ENCODE peak calls at places on chromosomes 7 and 10, in ten cellular contexts. One of them, this sample, is unnamed.

GRCh38 chr10:86603256-86603655 is 51.1 kb upstream of the OPN4 start:
- DNase-seq in A549: no peak
- DNase-seq in uterus: no peak
- DNase-seq in stomach: no peak
- DNase-seq in pancreas: no peak
- DNase-seq in neural crest cell: no peak
- DNase-seq in fibroblast of mammary gland: no peak
- DNase-seq in GM13976: no peak
- DNase-seq in BJ: no peak
- DNase-seq in GM06990: no peak
- DNase-seq in this sample: no peak

GRCh38 chr10:86630079-86630478 is 24.3 kb upstream of the OPN4 start:
- DNase-seq in uterus: no peak
- DNase-seq in fibroblast of mammary gland: no peak
- DNase-seq in stomach: no peak
- DNase-seq in BJ: no peak
- DNase-seq in neural crest cell: no peak
- DNase-seq in GM13976: no peak
- DNase-seq in A549: no peak
- DNase-seq in GM06990: no peak
- DNase-seq in pancreas: no peak
- DNase-seq in this sample: no peak

GRCh38 chr10:14527134-14527780 is 196.5 kb upstream of the FRMD4A start:
- DNase-seq in BJ: no peak
- DNase-seq in A549: no peak
- DNase-seq in fibroblast of mammary gland: no peak
- DNase-seq in GM13976: no peak
- DNase-seq in neural crest cell: no peak
- DNase-seq in stomach: no peak
- DNase-seq in GM06990: no peak
- DNase-seq in pancreas: no peak
- DNase-seq in uterus: no peak
- DNase-seq in this sample: no peak

GRCh38 chr10:46328853-46329689 is 42.3 kb downstream of the ANTXRL start:
- DNase-seq in pancreas: no peak
- DNase-seq in neural crest cell: no peak
- DNase-seq in GM06990: no peak
- DNase-seq in GM13976: no peak
- DNase-seq in BJ: no peak
- DNase-seq in stomach: no peak
- DNase-seq in uterus: no peak
- DNase-seq in fibroblast of mammary gland: no peak
- DNase-seq in A549: no peak
- DNase-seq in this sample: no peak

GRCh38 chr10:102675887-102676616 is 31.8 kb downstream of the TRIM8 start:
- DNase-seq in BJ: peak
- DNase-seq in pancreas: no peak
- DNase-seq in A549: no peak
- DNase-seq in GM06990: peak
- DNase-seq in uterus: peak
- DNase-seq in GM13976: peak
- DNase-seq in stomach: no peak
- DNase-seq in neural crest cell: no peak
- DNase-seq in fibroblast of mammary gland: peak
- DNase-seq in this sample: no peak

GRCh38 chr10:48551796-48552591 is 52.9 kb downstream of the ARHGAP22 start:
- DNase-seq in A549: peak
- DNase-seq in uterus: no peak
- DNase-seq in GM06990: no peak
- DNase-seq in BJ: no peak
- DNase-seq in stomach: no peak
- DNase-seq in neural crest cell: peak
- DNase-seq in fibroblast of mammary gland: peak
- DNase-seq in GM13976: peak
- DNase-seq in pancreas: no peak
- DNase-seq in this sample: peak

GRCh38 chr7:138913783-138914182 is 67.4 kb downstream of the KIAA1549 start:
- DNase-seq in BJ: no peak
- DNase-seq in fibroblast of mammary gland: no peak
- DNase-seq in GM13976: no peak
- DNase-seq in GM06990: no peak
- DNase-seq in pancreas: no peak
- DNase-seq in A549: no peak
- DNase-seq in uterus: no peak
- DNase-seq in stomach: no peak
- DNase-seq in neural crest cell: no peak
- DNase-seq in this sample: no peak

GRCh38 chr7:14836571-14837189 is 65.9 kb downstream of the DGKB start:
- DNase-seq in neural crest cell: no peak
- DNase-seq in fibroblast of mammary gland: peak
- DNase-seq in stomach: no peak
- DNase-seq in uterus: peak
- DNase-seq in GM13976: no peak
- DNase-seq in GM06990: no peak
- DNase-seq in pancreas: peak
- DNase-seq in A549: no peak
- DNase-seq in BJ: peak
- DNase-seq in this sample: peak

GRCh38 chr7:4103352-4104091 is 578.6 kb upstream of the FOXK1 start:
- DNase-seq in GM06990: no peak
- DNase-seq in A549: peak
- DNase-seq in stomach: no peak
- DNase-seq in GM13976: no peak
- DNase-seq in uterus: no peak
- DNase-seq in fibroblast of mammary gland: no peak
- DNase-seq in pancreas: no peak
- DNase-seq in neural crest cell: no peak
- DNase-seq in BJ: no peak
- DNase-seq in this sample: no peak

GRCh38 chr7:155374276-155375252 is 76.9 kb downstream of the INSIG1 start:
- DNase-seq in neural crest cell: no peak
- DNase-seq in GM06990: no peak
- DNase-seq in pancreas: no peak
- DNase-seq in stomach: no peak
- DNase-seq in BJ: no peak
- DNase-seq in uterus: no peak
- DNase-seq in A549: no peak
- DNase-seq in GM13976: no peak
- DNase-seq in fibroblast of mammary gland: no peak
- DNase-seq in this sample: no peak

GRCh38 chr10:73768881-73769280 is 13.0 kb upstream of the CHCHD1 start:
- DNase-seq in BJ: no peak
- DNase-seq in GM13976: peak
- DNase-seq in fibroblast of mammary gland: no peak
- DNase-seq in pancreas: no peak
- DNase-seq in neural crest cell: no peak
- DNase-seq in stomach: no peak
- DNase-seq in uterus: no peak
- DNase-seq in GM06990: no peak
- DNase-seq in A549: no peak
- DNase-seq in this sample: no peak

GRCh38 chr10:75678527-75678926 is 247.1 kb downstream of the LRMDA start:
- DNase-seq in BJ: no peak
- DNase-seq in fibroblast of mammary gland: no peak
- DNase-seq in A549: no peak
- DNase-seq in neural crest cell: no peak
- DNase-seq in stomach: no peak
- DNase-seq in uterus: no peak
- DNase-seq in GM06990: no peak
- DNase-seq in pancreas: no peak
- DNase-seq in GM13976: no peak
- DNase-seq in this sample: no peak

GRCh38 chr7:89731751-89732150 is 422.5 kb upstream of the STEAP1 start:
- DNase-seq in GM06990: no peak
- DNase-seq in pancreas: no peak
- DNase-seq in BJ: no peak
- DNase-seq in fibroblast of mammary gland: no peak
- DNase-seq in GM13976: no peak
- DNase-seq in stomach: no peak
- DNase-seq in uterus: no peak
- DNase-seq in A549: no peak
- DNase-seq in neural crest cell: no peak
- DNase-seq in this sample: no peak

GRCh38 chr7:33511735-33512134 is 382.4 kb downstream of the BBS9 start:
- DNase-seq in GM13976: no peak
- DNase-seq in BJ: no peak
- DNase-seq in neural crest cell: no peak
- DNase-seq in uterus: no peak
- DNase-seq in fibroblast of mammary gland: no peak
- DNase-seq in GM06990: no peak
- DNase-seq in pancreas: no peak
- DNase-seq in A549: no peak
- DNase-seq in stomach: no peak
- DNase-seq in this sample: no peak

GRCh38 chr7:123712619-123713018 is 36.2 kb downstream of the WASL start:
- DNase-seq in stomach: no peak
- DNase-seq in fibroblast of mammary gland: peak
- DNase-seq in GM13976: no peak
- DNase-seq in GM06990: no peak
- DNase-seq in A549: no peak
- DNase-seq in neural crest cell: no peak
- DNase-seq in pancreas: no peak
- DNase-seq in uterus: no peak
- DNase-seq in BJ: peak
- DNase-seq in this sample: no peak

GRCh38 chr7:16412535-16413247 is 8.6 kb downstream of the CRPPA start:
- DNase-seq in GM06990: no peak
- DNase-seq in pancreas: no peak
- DNase-seq in neural crest cell: no peak
- DNase-seq in A549: no peak
- DNase-seq in uterus: no peak
- DNase-seq in BJ: no peak
- DNase-seq in stomach: no peak
- DNase-seq in GM13976: no peak
- DNase-seq in fibroblast of mammary gland: no peak
- DNase-seq in this sample: no peak

GRCh38 chr7:129262333-129262732 is 37.5 kb downstream of the AHCYL2 start:
- DNase-seq in GM13976: no peak
- DNase-seq in fibroblast of mammary gland: no peak
- DNase-seq in A549: no peak
- DNase-seq in stomach: no peak
- DNase-seq in uterus: no peak
- DNase-seq in GM06990: no peak
- DNase-seq in pancreas: no peak
- DNase-seq in BJ: no peak
- DNase-seq in neural crest cell: no peak
- DNase-seq in this sample: no peak

DNA sequence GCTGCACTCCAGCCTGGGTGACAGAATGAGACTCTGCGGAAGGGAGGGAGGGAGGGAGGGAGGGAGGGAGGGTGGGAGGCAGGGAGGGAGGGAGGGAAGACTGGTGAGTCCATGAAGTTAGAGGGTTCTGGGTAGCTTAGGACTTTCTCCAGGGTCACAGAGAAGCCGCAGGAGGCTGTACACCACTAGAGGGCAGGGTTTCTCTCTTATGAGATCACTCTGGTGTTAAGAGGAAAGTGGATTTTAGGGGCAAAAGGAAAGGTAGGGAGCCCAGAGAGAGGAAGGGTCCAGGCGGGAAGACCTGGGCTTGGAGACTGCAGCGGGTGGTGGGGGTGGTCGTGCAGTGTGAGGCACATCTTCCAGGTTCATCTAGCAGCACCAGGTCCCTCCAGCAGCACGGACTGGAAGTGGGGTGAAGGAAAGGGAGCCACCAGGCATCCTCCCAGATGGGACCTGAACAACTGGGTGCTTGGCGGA is 48.7 kb upstream of the SLC29A3 start:
- DNase-seq in A549: peak
- DNase-seq in uterus: peak
- DNase-seq in fibroblast of mammary gland: peak
- DNase-seq in BJ: no peak
- DNase-seq in pancreas: no peak
- DNase-seq in stomach: peak
- DNase-seq in GM13976: peak
- DNase-seq in GM06990: no peak
- DNase-seq in neural crest cell: peak
- DNase-seq in this sample: peak
- TF ChIP-seq CTCF in A549: peak
- TF ChIP-seq CTCF in uterus: peak
- TF ChIP-seq CTCF in fibroblast of mammary gland: peak
- TF ChIP-seq CTCF in BJ: peak
- TF ChIP-seq CTCF in pancreas: peak
- TF ChIP-seq CTCF in stomach: peak
- TF ChIP-seq CTCF in GM13976: peak
- TF ChIP-seq CTCF in GM06990: peak
- TF ChIP-seq CTCF in neural crest cell: peak
- TF ChIP-seq CTCF in this sample: peak

GRCh38 chr7:101315336-101315735 is 6.3 kb downstream of the IFT22 start:
- DNase-seq in uterus: no peak
- DNase-seq in GM13976: peak
- DNase-seq in neural crest cell: peak
- DNase-seq in stomach: peak
- DNase-seq in A549: peak
- DNase-seq in GM06990: no peak
- DNase-seq in fibroblast of mammary gland: peak
- DNase-seq in BJ: no peak
- DNase-seq in pancreas: no peak
- DNase-seq in this sample: peak
- TF ChIP-seq CTCF in uterus: peak
- TF ChIP-seq CTCF in GM13976: peak
- TF ChIP-seq CTCF in neural crest cell: peak
- TF ChIP-seq CTCF in stomach: peak
- TF ChIP-seq CTCF in A549: peak
- TF ChIP-seq CTCF in GM06990: peak
- TF ChIP-seq CTCF in fibroblast of mammary gland: peak
- TF ChIP-seq CTCF in BJ: peak
- TF ChIP-seq CTCF in pancreas: peak
- TF ChIP-seq CTCF in this sample: peak

GRCh38 chr7:36082910-36083309 is 70.1 kb upstream of the EEPD1 start:
- DNase-seq in neural crest cell: no peak
- DNase-seq in uterus: no peak
- DNase-seq in BJ: no peak
- DNase-seq in pancreas: no peak
- DNase-seq in A549: no peak
- DNase-seq in GM13976: no peak
- DNase-seq in fibroblast of mammary gland: no peak
- DNase-seq in stomach: no peak
- DNase-seq in GM06990: no peak
- DNase-seq in this sample: no peak
- TF ChIP-seq CTCF in neural crest cell: no peak
- TF ChIP-seq CTCF in uterus: no peak
- TF ChIP-seq CTCF in BJ: peak
- TF ChIP-seq CTCF in pancreas: no peak
- TF ChIP-seq CTCF in A549: no peak
- TF ChIP-seq CTCF in GM13976: no peak
- TF ChIP-seq CTCF in fibroblast of mammary gland: no peak
- TF ChIP-seq CTCF in stomach: no peak
- TF ChIP-seq CTCF in GM06990: no peak
- TF ChIP-seq CTCF in this sample: no peak

DNA sequence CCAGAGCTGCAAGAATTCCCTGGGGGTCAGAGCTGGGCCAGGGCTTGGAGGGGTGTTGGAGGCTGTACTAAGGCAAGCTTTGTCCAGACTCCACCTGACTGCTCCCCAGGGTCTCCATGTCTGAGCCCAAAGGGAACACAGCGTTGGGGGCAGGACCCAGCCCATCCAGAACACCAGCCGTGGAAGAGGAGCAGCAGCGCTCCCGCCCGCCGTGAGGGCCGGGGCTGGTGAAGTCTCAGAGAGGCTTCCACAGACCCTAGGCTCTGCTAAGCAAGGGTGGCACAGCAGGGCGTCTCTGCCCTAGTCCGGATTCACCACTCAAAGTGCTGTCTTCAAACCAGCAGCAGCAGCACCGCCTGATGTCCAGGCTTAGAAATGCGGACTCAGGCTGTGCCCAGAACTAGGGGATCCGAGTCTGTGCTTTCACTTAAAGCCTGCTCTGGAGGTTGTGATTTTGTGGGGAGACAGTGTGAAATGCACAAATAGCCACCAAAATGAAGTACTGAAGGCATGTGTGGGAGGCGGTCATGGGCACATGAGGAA is 16.7 kb upstream of the AQP1 start:
- DNase-seq in fibroblast of mammary gland: no peak
- DNase-seq in GM13976: no peak
- DNase-seq in pancreas: no peak
- DNase-seq in uterus: no peak
- DNase-seq in GM06990: no peak
- DNase-seq in BJ: no peak
- DNase-seq in A549: no peak
- DNase-seq in neural crest cell: no peak
- DNase-seq in stomach: no peak
- DNase-seq in this sample: no peak
- TF ChIP-seq CTCF in fibroblast of mammary gland: no peak
- TF ChIP-seq CTCF in GM13976: no peak
- TF ChIP-seq CTCF in pancreas: no peak
- TF ChIP-seq CTCF in uterus: no peak
- TF ChIP-seq CTCF in GM06990: no peak
- TF ChIP-seq CTCF in BJ: peak
- TF ChIP-seq CTCF in A549: no peak
- TF ChIP-seq CTCF in neural crest cell: no peak
- TF ChIP-seq CTCF in stomach: no peak
- TF ChIP-seq CTCF in this sample: no peak

This sample was measured in endothelial cell.